ENCODE peak calls at places on chromosomes 2 and 18, in six cellular contexts. One of them, this sample, is unnamed.

GRCh38 chr18:12278765-12279682 is 24.9 kb downstream of the CIDEA start:
- DNase-seq in upper lobe of right lung: peak
- DNase-seq in K562: no peak
- DNase-seq in testis: peak
- DNase-seq in IMR-90: peak
- DNase-seq in endothelial cell of umbilical vein: peak
- DNase-seq in this sample: peak

GRCh38 chr2:54768772-54769428 is 45.4 kb downstream of the EML6 start:
- DNase-seq in endothelial cell of umbilical vein: peak
- DNase-seq in IMR-90: no peak
- DNase-seq in testis: no peak
- DNase-seq in upper lobe of right lung: no peak
- DNase-seq in K562: no peak
- DNase-seq in this sample: peak

GRCh38 chr2:74051504-74051903 is 66.8 kb downstream of the TET3 start:
- DNase-seq in upper lobe of right lung: no peak
- DNase-seq in testis: no peak
- DNase-seq in endothelial cell of umbilical vein: no peak
- DNase-seq in K562: no peak
- DNase-seq in IMR-90: no peak
- DNase-seq in this sample: no peak

GRCh38 chr2:184004289-184004944 is 593.9 kb upstream of the ZNF804A start:
- DNase-seq in testis: no peak
- DNase-seq in endothelial cell of umbilical vein: no peak
- DNase-seq in K562: no peak
- DNase-seq in IMR-90: no peak
- DNase-seq in upper lobe of right lung: no peak
- DNase-seq in this sample: no peak

GRCh38 chr2:156602552-156602933 is 166.4 kb downstream of the GPD2 start:
- DNase-seq in testis: no peak
- DNase-seq in K562: no peak
- DNase-seq in upper lobe of right lung: no peak
- DNase-seq in endothelial cell of umbilical vein: no peak
- DNase-seq in IMR-90: no peak
- DNase-seq in this sample: no peak

GRCh38 chr2:23385748-23386421 is 906 bp downstream of the KLHL29 start:
- DNase-seq in endothelial cell of umbilical vein: peak
- DNase-seq in IMR-90: no peak
- DNase-seq in testis: no peak
- DNase-seq in upper lobe of right lung: peak
- DNase-seq in K562: no peak
- DNase-seq in this sample: peak

GRCh38 chr2:119263656-119264055 is 40.0 kb downstream of the STEAP3 start:
- DNase-seq in IMR-90: no peak
- DNase-seq in endothelial cell of umbilical vein: no peak
- DNase-seq in testis: peak
- DNase-seq in upper lobe of right lung: peak
- DNase-seq in K562: no peak
- DNase-seq in this sample: no peak

GRCh38 chr2:176455865-176456291 is 186.6 kb downstream of the MTX2 start:
- DNase-seq in testis: peak
- DNase-seq in K562: no peak
- DNase-seq in upper lobe of right lung: no peak
- DNase-seq in IMR-90: peak
- DNase-seq in endothelial cell of umbilical vein: peak
- DNase-seq in this sample: peak

GRCh38 chr18:5276947-5277346 is 18.6 kb downstream of the ZBTB14 start:
- DNase-seq in testis: no peak
- DNase-seq in endothelial cell of umbilical vein: no peak
- DNase-seq in K562: no peak
- DNase-seq in IMR-90: no peak
- DNase-seq in upper lobe of right lung: no peak
- DNase-seq in this sample: no peak

GRCh38 chr2:229408356-229408755 is 137.3 kb upstream of the PID1 start:
- DNase-seq in upper lobe of right lung: no peak
- DNase-seq in IMR-90: peak
- DNase-seq in testis: peak
- DNase-seq in K562: no peak
- DNase-seq in endothelial cell of umbilical vein: peak
- DNase-seq in this sample: peak

GRCh38 chr2:238670341-238670681 is 177.6 kb upstream of the TWIST2 start:
- DNase-seq in IMR-90: no peak
- DNase-seq in testis: no peak
- DNase-seq in K562: no peak
- DNase-seq in upper lobe of right lung: no peak
- DNase-seq in endothelial cell of umbilical vein: no peak
- DNase-seq in this sample: no peak

GRCh38 chr2:158357122-158357521 is 99.4 kb downstream of the CCDC148 start:
- DNase-seq in upper lobe of right lung: no peak
- DNase-seq in endothelial cell of umbilical vein: no peak
- DNase-seq in IMR-90: no peak
- DNase-seq in testis: no peak
- DNase-seq in K562: no peak
- DNase-seq in this sample: no peak

GRCh38 chr2:237154050-237154638 is 68.5 kb downstream of the COPS8 start:
- DNase-seq in IMR-90: peak
- DNase-seq in K562: peak
- DNase-seq in endothelial cell of umbilical vein: peak
- DNase-seq in testis: peak
- DNase-seq in upper lobe of right lung: no peak
- DNase-seq in this sample: peak

GRCh38 chr2:60926751-60927568 is 45.6 kb downstream of the REL start:
- DNase-seq in upper lobe of right lung: no peak
- DNase-seq in testis: no peak
- DNase-seq in K562: no peak
- DNase-seq in IMR-90: peak
- DNase-seq in endothelial cell of umbilical vein: no peak
- DNase-seq in this sample: peak

GRCh38 chr2:1051075-1051474 is 100.4 kb downstream of the SNTG2 start:
- DNase-seq in IMR-90: peak
- DNase-seq in K562: no peak
- DNase-seq in endothelial cell of umbilical vein: no peak
- DNase-seq in testis: no peak
- DNase-seq in upper lobe of right lung: no peak
- DNase-seq in this sample: peak

GRCh38 chr18:79922971-79923411 is 28.5 kb downstream of the SLC66A2 start:
- DNase-seq in IMR-90: no peak
- DNase-seq in K562: no peak
- DNase-seq in upper lobe of right lung: peak
- DNase-seq in testis: peak
- DNase-seq in endothelial cell of umbilical vein: no peak
- DNase-seq in this sample: no peak

DNA sequence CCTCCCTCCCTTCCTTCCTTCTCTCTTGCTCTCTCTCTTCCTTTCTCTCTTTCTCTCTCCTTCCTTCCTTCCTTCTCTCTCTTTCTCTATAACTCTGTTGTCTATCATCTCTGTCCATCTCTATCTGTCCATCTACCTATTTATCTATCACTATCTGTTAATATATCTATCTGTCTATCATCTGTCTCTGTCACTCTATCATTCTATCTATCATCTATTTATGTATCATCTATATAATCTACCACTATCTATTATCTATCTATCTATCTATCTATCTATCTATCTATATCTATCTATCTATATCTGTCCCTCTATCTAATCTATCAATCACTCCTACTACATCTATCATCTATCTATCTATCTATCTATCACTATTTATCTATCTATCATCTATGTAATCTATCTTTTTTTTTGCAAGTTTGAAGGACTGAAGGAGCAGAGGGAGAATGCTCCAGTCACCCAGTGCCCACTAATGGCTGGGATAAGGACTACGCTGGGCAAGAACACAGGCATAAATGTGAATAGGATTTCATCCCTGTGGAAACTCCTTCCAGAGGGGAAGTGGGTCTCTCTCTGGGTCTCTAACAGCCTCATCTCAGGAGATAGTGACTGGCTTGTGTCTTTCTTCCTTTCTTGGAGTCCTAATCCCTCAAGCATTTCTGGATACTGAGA is 427.0 kb downstream of the LPIN1 start:
- DNase-seq in upper lobe of right lung: no peak
- DNase-seq in testis: no peak
- DNase-seq in K562: no peak
- DNase-seq in IMR-90: peak
- DNase-seq in endothelial cell of umbilical vein: no peak
- DNase-seq in this sample: peak
- TF ChIP-seq CTCF in upper lobe of right lung: no peak
- TF ChIP-seq CTCF in testis: no peak
- TF ChIP-seq CTCF in K562: no peak
- TF ChIP-seq CTCF in IMR-90: peak
- TF ChIP-seq CTCF in endothelial cell of umbilical vein: peak
- TF ChIP-seq CTCF in this sample: peak

GRCh38 chr2:104597942-104598341 is 256.0 kb upstream of the POU3F3 start:
- DNase-seq in IMR-90: no peak
- DNase-seq in testis: no peak
- DNase-seq in upper lobe of right lung: no peak
- DNase-seq in endothelial cell of umbilical vein: no peak
- DNase-seq in K562: no peak
- DNase-seq in this sample: no peak
- H3K4me3 ChIP-seq in IMR-90: no peak
- H3K4me3 ChIP-seq in testis: no peak
- H3K4me3 ChIP-seq in upper lobe of right lung: no peak
- H3K4me3 ChIP-seq in endothelial cell of umbilical vein: no peak
- H3K4me3 ChIP-seq in K562: no peak
- H3K4me3 ChIP-seq in this sample: no peak

GRCh38 chr2:164697688-164698290 is 76.5 kb upstream of the GRB14 start:
- DNase-seq in testis: no peak
- DNase-seq in endothelial cell of umbilical vein: peak
- DNase-seq in K562: no peak
- DNase-seq in IMR-90: no peak
- DNase-seq in upper lobe of right lung: no peak
- DNase-seq in this sample: peak

GRCh38 chr2:164693390-164693789 is 72.1 kb upstream of the GRB14 start:
- DNase-seq in IMR-90: no peak
- DNase-seq in K562: no peak
- DNase-seq in testis: no peak
- DNase-seq in upper lobe of right lung: no peak
- DNase-seq in endothelial cell of umbilical vein: no peak
- DNase-seq in this sample: no peak

GRCh38 chr2:164694275-164694695 is 73.0 kb upstream of the GRB14 start:
- DNase-seq in testis: no peak
- DNase-seq in IMR-90: peak
- DNase-seq in upper lobe of right lung: no peak
- DNase-seq in endothelial cell of umbilical vein: no peak
- DNase-seq in K562: no peak
- DNase-seq in this sample: no peak

GRCh38 chr2:164693834-164694233 is 72.6 kb upstream of the GRB14 start:
- DNase-seq in upper lobe of right lung: no peak
- DNase-seq in endothelial cell of umbilical vein: no peak
- DNase-seq in IMR-90: no peak
- DNase-seq in K562: no peak
- DNase-seq in testis: no peak
- DNase-seq in this sample: no peak

GRCh38 chr2:164696634-164697033 is 75.4 kb upstream of the GRB14 start:
- DNase-seq in upper lobe of right lung: no peak
- DNase-seq in K562: no peak
- DNase-seq in endothelial cell of umbilical vein: no peak
- DNase-seq in testis: no peak
- DNase-seq in IMR-90: no peak
- DNase-seq in this sample: no peak
- TF ChIP-seq CTCF in upper lobe of right lung: no peak
- TF ChIP-seq CTCF in K562: no peak
- TF ChIP-seq CTCF in endothelial cell of umbilical vein: no peak
- TF ChIP-seq CTCF in testis: no peak
- TF ChIP-seq CTCF in IMR-90: no peak
- TF ChIP-seq CTCF in this sample: no peak

DNA sequence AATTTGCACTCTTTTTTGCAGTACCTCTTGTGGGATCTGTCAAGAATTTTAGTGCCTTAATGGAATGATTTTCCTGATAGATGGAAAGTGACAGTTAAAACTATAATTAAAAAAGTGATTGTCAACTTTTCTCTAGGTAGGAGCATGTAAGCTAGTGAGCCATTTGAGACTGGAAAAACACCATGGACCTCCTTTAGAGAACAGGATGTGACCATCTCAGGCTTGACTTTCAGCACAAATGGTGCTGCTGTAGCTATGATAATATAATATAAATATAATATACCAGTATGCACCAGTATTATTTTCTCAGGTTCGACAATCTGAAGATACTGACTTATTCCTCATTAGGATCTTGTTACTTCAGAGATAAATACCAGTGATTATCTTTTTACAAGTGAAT is 27.8 kb downstream of the ZNF236 start:
- DNase-seq in IMR-90: no peak
- DNase-seq in testis: no peak
- DNase-seq in K562: no peak
- DNase-seq in upper lobe of right lung: no peak
- DNase-seq in endothelial cell of umbilical vein: no peak
- DNase-seq in this sample: no peak
- H3K4me3 ChIP-seq in IMR-90: no peak
- H3K4me3 ChIP-seq in testis: no peak
- H3K4me3 ChIP-seq in K562: no peak
- H3K4me3 ChIP-seq in upper lobe of right lung: no peak
- H3K4me3 ChIP-seq in endothelial cell of umbilical vein: no peak
- H3K4me3 ChIP-seq in this sample: no peak

This sample was measured in AG10803.